ENCODE peak calls at places on chromosomes 3 and 15, in nine cellular contexts. One of them, this sample, is unnamed.
A peak's percentile ranks its signal among the peaks of the same experiment; 100 is the strongest.

GRCh38 chr3:53123953-53124352 is 6.3 kb downstream of the RFT1 start:
- DNase-seq in OCI-LY7: no peak
- DNase-seq in neuronal stem cell: no peak
- DNase-seq in H9: no peak
- DNase-seq in hepatocyte: no peak
- DNase-seq in IMR-90: no peak
- DNase-seq in endothelial cell of umbilical vein: no peak
- DNase-seq in GM23248: no peak
- DNase-seq in fibroblast of lung: no peak
- DNase-seq in this sample: no peak

GRCh38 chr3:123660276-123660675 is 75.4 kb upstream of the HACD2 start:
- DNase-seq in OCI-LY7: no peak
- DNase-seq in neuronal stem cell: no peak
- DNase-seq in H9: no peak
- DNase-seq in hepatocyte: no peak
- DNase-seq in IMR-90: no peak
- DNase-seq in endothelial cell of umbilical vein: no peak
- DNase-seq in GM23248: no peak
- DNase-seq in fibroblast of lung: peak; percentile 39
- DNase-seq in this sample: no peak

GRCh38 chr3:27930052-27930602 is 208.0 kb upstream of the EOMES start:
- DNase-seq in OCI-LY7: no peak
- DNase-seq in neuronal stem cell: no peak
- DNase-seq in H9: no peak
- DNase-seq in hepatocyte: no peak
- DNase-seq in IMR-90: no peak
- DNase-seq in endothelial cell of umbilical vein: no peak
- DNase-seq in GM23248: no peak
- DNase-seq in fibroblast of lung: no peak
- DNase-seq in this sample: no peak

GRCh38 chr3:30970183-30970582 is 75.7 kb upstream of the GADL1 start:
- DNase-seq in OCI-LY7: peak; percentile 18
- DNase-seq in neuronal stem cell: no peak
- DNase-seq in H9: no peak
- DNase-seq in hepatocyte: no peak
- DNase-seq in IMR-90: no peak
- DNase-seq in endothelial cell of umbilical vein: peak; percentile 24
- DNase-seq in GM23248: peak; percentile 46
- DNase-seq in fibroblast of lung: no peak
- DNase-seq in this sample: no peak

GRCh38 chr3:193982258-193982659 is 153.7 kb upstream of the HES1 start:
- DNase-seq in OCI-LY7: no peak
- DNase-seq in neuronal stem cell: no peak
- DNase-seq in H9: no peak
- DNase-seq in hepatocyte: no peak
- DNase-seq in IMR-90: no peak
- DNase-seq in endothelial cell of umbilical vein: peak; percentile 43
- DNase-seq in GM23248: peak; percentile 92
- DNase-seq in fibroblast of lung: peak; percentile 89
- DNase-seq in this sample: no peak

GRCh38 chr3:108297636-108298035 is 1.3 kb downstream of the HHLA2 start:
- DNase-seq in OCI-LY7: no peak
- DNase-seq in neuronal stem cell: no peak
- DNase-seq in H9: no peak
- DNase-seq in hepatocyte: peak; percentile 50
- DNase-seq in IMR-90: no peak
- DNase-seq in endothelial cell of umbilical vein: no peak
- DNase-seq in GM23248: no peak
- DNase-seq in fibroblast of lung: no peak
- DNase-seq in this sample: no peak

GRCh38 chr3:59374091-59374490 is 324.3 kb upstream of the CFAP20DC start:
- DNase-seq in OCI-LY7: no peak
- DNase-seq in neuronal stem cell: no peak
- DNase-seq in H9: no peak
- DNase-seq in hepatocyte: no peak
- DNase-seq in IMR-90: no peak
- DNase-seq in endothelial cell of umbilical vein: no peak
- DNase-seq in GM23248: no peak
- DNase-seq in fibroblast of lung: no peak
- DNase-seq in this sample: no peak

GRCh38 chr3:122263058-122263457 is 62.0 kb upstream of the CSTA start:
- DNase-seq in OCI-LY7: no peak
- DNase-seq in neuronal stem cell: no peak
- DNase-seq in H9: no peak
- DNase-seq in hepatocyte: no peak
- DNase-seq in IMR-90: no peak
- DNase-seq in endothelial cell of umbilical vein: no peak
- DNase-seq in GM23248: no peak
- DNase-seq in fibroblast of lung: no peak
- DNase-seq in this sample: no peak

GRCh38 chr15:49103002-49103401 is 52.4 kb downstream of the COPS2 start:
- DNase-seq in OCI-LY7: no peak
- DNase-seq in neuronal stem cell: no peak
- DNase-seq in H9: no peak
- DNase-seq in hepatocyte: no peak
- DNase-seq in IMR-90: peak; percentile 69
- DNase-seq in endothelial cell of umbilical vein: no peak
- DNase-seq in GM23248: peak; percentile 88
- DNase-seq in fibroblast of lung: peak; percentile 72
- DNase-seq in this sample: no peak

GRCh38 chr15:40310001-40310959 is 2.5 kb upstream of the PLCB2 start:
- DNase-seq in OCI-LY7: peak; percentile 60
- DNase-seq in neuronal stem cell: no peak
- DNase-seq in H9: peak; percentile 80
- DNase-seq in hepatocyte: peak; percentile 63
- DNase-seq in IMR-90: peak; percentile 33
- DNase-seq in endothelial cell of umbilical vein: peak; percentile 55
- DNase-seq in GM23248: peak; percentile 53
- DNase-seq in fibroblast of lung: no peak
- DNase-seq in this sample: peak; percentile 40

GRCh38 chr15:57505949-57506391 is 85.7 kb upstream of the MYZAP start:
- DNase-seq in OCI-LY7: no peak
- DNase-seq in neuronal stem cell: no peak
- DNase-seq in H9: no peak
- DNase-seq in hepatocyte: peak; percentile 90
- DNase-seq in IMR-90: no peak
- DNase-seq in endothelial cell of umbilical vein: peak; percentile 92
- DNase-seq in GM23248: peak; percentile 77
- DNase-seq in fibroblast of lung: peak; percentile 35
- DNase-seq in this sample: no peak

GRCh38 chr3:65955792-65956477 is 82.8 kb downstream of the MAGI1 start:
- DNase-seq in OCI-LY7: no peak
- DNase-seq in neuronal stem cell: no peak
- DNase-seq in H9: no peak
- DNase-seq in hepatocyte: peak; percentile 49
- DNase-seq in IMR-90: peak; percentile 88
- DNase-seq in endothelial cell of umbilical vein: peak; percentile 46
- DNase-seq in GM23248: peak; percentile 84
- DNase-seq in fibroblast of lung: peak; percentile 91
- DNase-seq in this sample: peak; percentile 77

GRCh38 chr3:116442331-116443021 is 2.8 kb downstream of the LSAMP start:
- DNase-seq in OCI-LY7: no peak
- DNase-seq in neuronal stem cell: no peak
- DNase-seq in H9: no peak
- DNase-seq in hepatocyte: no peak
- DNase-seq in IMR-90: peak; percentile 75
- DNase-seq in endothelial cell of umbilical vein: no peak
- DNase-seq in GM23248: no peak
- DNase-seq in fibroblast of lung: no peak
- DNase-seq in this sample: no peak

GRCh38 chr3:100982710-100983109 is 10.5 kb downstream of the ABI3BP start:
- DNase-seq in OCI-LY7: no peak
- DNase-seq in neuronal stem cell: no peak
- DNase-seq in H9: no peak
- DNase-seq in hepatocyte: no peak
- DNase-seq in IMR-90: peak; percentile 58
- DNase-seq in endothelial cell of umbilical vein: peak; percentile 81
- DNase-seq in GM23248: peak; percentile 56
- DNase-seq in fibroblast of lung: peak; percentile 58
- DNase-seq in this sample: no peak
- H2AFZ ChIP-seq in OCI-LY7: no peak overlapping the region
- H2AFZ ChIP-seq in neuronal stem cell: no peak overlapping the region
- H2AFZ ChIP-seq in H9: no peak overlapping the region
- H2AFZ ChIP-seq in hepatocyte: peak overlapping the region; percentile 24
- H2AFZ ChIP-seq in IMR-90: peak overlapping the region; percentile 96
- H2AFZ ChIP-seq in endothelial cell of umbilical vein: peak overlapping the region; percentile 94
- H2AFZ ChIP-seq in GM23248: peak overlapping the region; percentile 87
- H2AFZ ChIP-seq in fibroblast of lung: peak overlapping the region; percentile 76
- H2AFZ ChIP-seq in this sample: no peak overlapping the region

DNA sequence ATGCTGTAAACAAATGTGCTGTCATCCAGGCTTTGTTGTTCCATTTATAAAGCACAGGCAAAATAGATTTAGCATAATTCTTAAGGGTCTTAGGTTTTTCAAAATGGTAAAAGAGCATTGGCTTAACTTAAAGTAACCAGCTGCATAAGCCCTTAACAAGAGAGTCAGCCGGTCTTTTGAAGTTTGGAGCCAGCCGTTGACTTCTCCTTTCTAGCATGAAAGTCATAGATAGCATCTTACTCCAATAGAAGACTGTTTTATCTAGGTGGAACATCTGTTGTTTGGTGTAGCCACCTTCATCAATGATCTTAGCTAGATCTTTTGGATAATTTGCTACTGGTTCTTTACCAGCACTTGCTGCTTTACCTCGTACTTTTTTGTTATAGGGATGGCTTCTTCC is 297.5 kb upstream of the DCBLD2 start:
- DNase-seq in OCI-LY7: no peak
- DNase-seq in neuronal stem cell: no peak
- DNase-seq in H9: no peak
- DNase-seq in hepatocyte: no peak
- DNase-seq in IMR-90: no peak
- DNase-seq in endothelial cell of umbilical vein: no peak
- DNase-seq in GM23248: no peak
- DNase-seq in fibroblast of lung: no peak
- DNase-seq in this sample: no peak
- H2AFZ ChIP-seq in OCI-LY7: no peak overlapping the region
- H2AFZ ChIP-seq in neuronal stem cell: no peak overlapping the region
- H2AFZ ChIP-seq in H9: no peak overlapping the region
- H2AFZ ChIP-seq in hepatocyte: no peak overlapping the region
- H2AFZ ChIP-seq in IMR-90: no peak overlapping the region
- H2AFZ ChIP-seq in endothelial cell of umbilical vein: no peak overlapping the region
- H2AFZ ChIP-seq in GM23248: no peak overlapping the region
- H2AFZ ChIP-seq in fibroblast of lung: no peak overlapping the region
- H2AFZ ChIP-seq in this sample: no peak overlapping the region

DNA sequence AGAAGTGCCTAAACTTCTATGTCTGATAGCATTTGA is at the start of gene TP63:
- DNase-seq in OCI-LY7: no peak
- DNase-seq in neuronal stem cell: no peak
- DNase-seq in H9: no peak
- DNase-seq in hepatocyte: no peak
- DNase-seq in IMR-90: no peak
- DNase-seq in endothelial cell of umbilical vein: no peak
- DNase-seq in GM23248: no peak
- DNase-seq in fibroblast of lung: no peak
- DNase-seq in this sample: no peak
- H2AFZ ChIP-seq in OCI-LY7: peak within 1 kb of the TSS; percentile 17
- H2AFZ ChIP-seq in neuronal stem cell: peak within 1 kb of the TSS; percentile 5
- H2AFZ ChIP-seq in H9: peak within 1 kb of the TSS; percentile 82
- H2AFZ ChIP-seq in hepatocyte: no peak within 1 kb of the TSS
- H2AFZ ChIP-seq in IMR-90: peak within 1 kb of the TSS; percentile 24
- H2AFZ ChIP-seq in endothelial cell of umbilical vein: no peak within 1 kb of the TSS
- H2AFZ ChIP-seq in GM23248: peak within 1 kb of the TSS; percentile 65
- H2AFZ ChIP-seq in fibroblast of lung: peak within 1 kb of the TSS; percentile 6
- H2AFZ ChIP-seq in this sample: no peak within 1 kb of the TSS

GRCh38 chr15:68304611-68305337 is 27.2 kb downstream of the FEM1B start:
- DNase-seq in OCI-LY7: no peak
- DNase-seq in neuronal stem cell: no peak
- DNase-seq in H9: peak; percentile 77
- DNase-seq in hepatocyte: peak; percentile 40
- DNase-seq in IMR-90: no peak
- DNase-seq in endothelial cell of umbilical vein: no peak
- DNase-seq in GM23248: no peak
- DNase-seq in fibroblast of lung: no peak
- DNase-seq in this sample: no peak

GRCh38 chr15:68303134-68303533 is 25.6 kb downstream of the FEM1B start:
- DNase-seq in OCI-LY7: no peak
- DNase-seq in neuronal stem cell: no peak
- DNase-seq in H9: no peak
- DNase-seq in hepatocyte: no peak
- DNase-seq in IMR-90: no peak
- DNase-seq in endothelial cell of umbilical vein: no peak
- DNase-seq in GM23248: no peak
- DNase-seq in fibroblast of lung: no peak
- DNase-seq in this sample: no peak

GRCh38 chr15:68303560-68304436 is 26.3 kb downstream of the FEM1B start:
- DNase-seq in OCI-LY7: no peak
- DNase-seq in neuronal stem cell: no peak
- DNase-seq in H9: peak; percentile 29
- DNase-seq in hepatocyte: no peak
- DNase-seq in IMR-90: no peak
- DNase-seq in endothelial cell of umbilical vein: no peak
- DNase-seq in GM23248: peak; percentile 57
- DNase-seq in fibroblast of lung: no peak
- DNase-seq in this sample: no peak

GRCh38 chr15:68307131-68307928 is 29.8 kb downstream of the FEM1B start:
- DNase-seq in OCI-LY7: no peak
- DNase-seq in neuronal stem cell: no peak
- DNase-seq in H9: peak; percentile 29
- DNase-seq in hepatocyte: no peak
- DNase-seq in IMR-90: no peak
- DNase-seq in endothelial cell of umbilical vein: no peak
- DNase-seq in GM23248: no peak
- DNase-seq in fibroblast of lung: no peak
- DNase-seq in this sample: no peak

DNA sequence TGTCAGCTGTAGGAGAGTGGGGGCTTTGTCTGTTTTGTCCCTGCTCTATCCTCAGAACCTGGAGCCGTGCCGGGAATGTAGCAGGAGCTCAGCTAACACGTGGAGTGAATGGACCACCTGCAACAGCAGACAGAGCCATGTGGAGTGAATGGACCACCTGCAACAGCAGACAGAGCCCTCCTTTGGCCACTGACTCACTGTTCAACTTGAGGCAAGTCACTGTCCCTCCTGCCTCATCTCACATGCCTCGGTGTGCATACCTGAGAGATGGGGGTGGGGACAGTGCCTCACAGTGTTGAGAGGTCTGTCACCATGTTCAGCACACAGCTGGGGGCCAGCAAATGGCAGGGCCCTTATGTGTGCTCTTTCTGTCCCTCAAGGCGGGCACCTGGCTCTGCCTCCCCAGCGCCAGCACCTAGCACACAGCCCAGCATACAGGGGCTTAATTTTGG is 27.9 kb downstream of the FEM1B start:
- DNase-seq in OCI-LY7: no peak
- DNase-seq in neuronal stem cell: no peak
- DNase-seq in H9: peak; percentile 43
- DNase-seq in hepatocyte: no peak
- DNase-seq in IMR-90: no peak
- DNase-seq in endothelial cell of umbilical vein: no peak
- DNase-seq in GM23248: no peak
- DNase-seq in fibroblast of lung: no peak
- DNase-seq in this sample: no peak
- H2AFZ ChIP-seq in OCI-LY7: no peak overlapping the region
- H2AFZ ChIP-seq in neuronal stem cell: no peak overlapping the region
- H2AFZ ChIP-seq in H9: no peak overlapping the region
- H2AFZ ChIP-seq in hepatocyte: no peak overlapping the region
- H2AFZ ChIP-seq in IMR-90: no peak overlapping the region
- H2AFZ ChIP-seq in endothelial cell of umbilical vein: no peak overlapping the region
- H2AFZ ChIP-seq in GM23248: no peak overlapping the region
- H2AFZ ChIP-seq in fibroblast of lung: no peak overlapping the region
- H2AFZ ChIP-seq in this sample: no peak overlapping the region

This sample was measured in HCT116.